ENCODE peak calls at places on chromosome 22, in four cellular contexts. U, O, D and F are unnamed samples.
A peak's percentile ranks its signal among the peaks of the same experiment; 100 is the strongest.

GRCh38 chr22:19840955-19841640 is 13.6 kb downstream of the GNB1L start:
- DNase-seq in U (no peak), O (no peak), D (no peak), F (no peak)

GRCh38 chr22:46592390-46592872 is 27.8 kb upstream of the GRAMD4 start:
- DNase-seq in U (peak; percentile 96), O (peak; percentile 76), D (peak; percentile 35), F (peak; percentile 72)

GRCh38 chr22:42179616-42180015 is 49.0 kb upstream of the CYP2D6 start:
- DNase-seq in U (peak; percentile 88), O (no peak), D (peak; percentile 86), F (peak; percentile 79)

GRCh38 chr22:48937032-48937639 is 890.5 kb downstream of the BRD1 start:
- DNase-seq in U (no peak), O (no peak), D (no peak), F (no peak)

GRCh38 chr22:42132457-42132856 is 1.8 kb upstream of the CYP2D6 start:
- DNase-seq in U (no peak), O (no peak), D (no peak), F (no peak)

GRCh38 chr22:45885171-45885840 is 91.7 kb downstream of the WNT7B start:
- DNase-seq in U (no peak), O (no peak), D (no peak), F (no peak)

GRCh38 chr22:21106000-21106399 is 60.3 kb downstream of the LRRC74B start:
- DNase-seq in U (no peak), O (no peak), D (no peak), F (no peak)

GRCh38 chr22:30402036-30402759 is 5.4 kb downstream of the SEC14L2 start:
- DNase-seq in U (no peak), O (no peak), D (no peak), F (no peak)

GRCh38 chr22:31825513-31825912 is 71.7 kb downstream of the DEPDC5 start:
- DNase-seq in U (no peak), O (no peak), D (no peak), F (no peak)

GRCh38 chr22:44012172-44012571 is 11.9 kb upstream of the PARVB start:
- DNase-seq in U (no peak), O (no peak), D (no peak), F (no peak)

GRCh38 chr22:49738006-49738405 is 89.7 kb downstream of the BRD1 start:
- DNase-seq in U (no peak), O (no peak), D (no peak), F (no peak)

GRCh38 chr22:31099386-31099785 is 8.0 kb downstream of the SELENOM start:
- DNase-seq in U (no peak), O (no peak), D (peak; percentile 73), F (no peak)

GRCh38 chr22:19047993-19048392 is 74.2 kb downstream of the DGCR2 start:
- DNase-seq in U (no peak), O (no peak), D (no peak), F (no peak)

GRCh38 chr22:37258005-37258790 is 14.1 kb upstream of the RAC2 start:
- DNase-seq in U (no peak), O (no peak), D (no peak), F (no peak)

GRCh38 chr22:35315855-35316745 is 16.4 kb downstream of the TOM1 start:
- DNase-seq in U (no peak), O (no peak), D (no peak), F (no peak)

GRCh38 chr22:37607912-37608476 is 640 bp upstream of the GGA1 start:
- DNase-seq in U (no peak), O (no peak), D (no peak), F (no peak)

GRCh38 chr22:39253427-39254070 is 8.8 kb upstream of the PDGFB start:
- DNase-seq in U (peak; percentile 86), O (no peak), D (peak; percentile 10), F (peak; percentile 87)

GRCh38 chr22:17999851-18000250 is 24.5 kb downstream of the MICAL3 start:
- DNase-seq in U (no peak), O (peak; percentile 46), D (no peak), F (no peak)

GRCh38 chr22:44622147-44622427 is 79.9 kb upstream of the PRR5 start:
- DNase-seq in U (no peak), O (peak; percentile 47), D (no peak), F (no peak)

GRCh38 chr22:36772451-36772850 is 3.5 kb downstream of the IFT27 start:
- DNase-seq in U (no peak), O (no peak), D (no peak), F (no peak)

GRCh38 chr22:39466228-39467006 is 9.6 kb downstream of the MGAT3 start:
- DNase-seq in U (no peak), O (peak; percentile 46), D (no peak), F (no peak)

GRCh38 chr22:30866811-30867271 is 101.7 kb downstream of the MORC2 start:
- DNase-seq in U (no peak), O (peak; percentile 45), D (no peak), F (no peak)

GRCh38 chr22:40512426-40513136 is 123.9 kb downstream of the MRTFA start:
- DNase-seq in U (peak; percentile 94), O (no peak), D (peak; percentile 99), F (peak; percentile 96)

GRCh38 chr22:35914665-35915476 is 113.8 kb downstream of the RBFOX2 start:
- DNase-seq in U (peak; percentile 82), O (no peak), D (peak; percentile 73), F (peak; percentile 88)